ENCODE peak calls at places on chromosomes 2 and 18, in ten cellular contexts. N, D, X, F, G, Q, P, C, T and L are unnamed samples.

GRCh38 chr2:118431188-118431562 is 342.9 kb downstream of the INSIG2 start:
- DNase-seq in N (no peak), D (no peak), X (no peak), F (no peak), G (no peak), Q (no peak), P (no peak), C (no peak), T (peak; percentile 66), L (peak; percentile 7)

GRCh38 chr2:85234879-85235278 is 92.9 kb downstream of the TGOLN2 start:
- DNase-seq in N (peak; percentile 78), D (peak; percentile 90), X (no peak), F (no peak), G (no peak), Q (no peak), P (no peak), C (no peak), T (no peak), L (no peak)

GRCh38 chr2:205166749-205167148 is 515.6 kb upstream of the NRP2 start:
- DNase-seq in N (no peak), D (no peak), X (no peak), F (no peak), G (no peak), Q (no peak), P (no peak), C (no peak), T (no peak), L (no peak)

GRCh38 chr2:104654813-104655212 is 199.1 kb upstream of the POU3F3 start:
- DNase-seq in N (no peak), D (no peak), X (peak; percentile 44), F (no peak), G (no peak), Q (no peak), P (no peak), C (no peak), T (no peak), L (no peak)

GRCh38 chr2:176083796-176084261 is at the start of gene EVX2:
- DNase-seq in N (no peak), D (no peak), X (no peak), F (peak; percentile 36), G (peak; percentile 52), Q (no peak), P (no peak), C (no peak), T (no peak), L (no peak)

GRCh38 chr18:22675006-22675405 is 257.3 kb upstream of the CTAGE1 start:
- DNase-seq in N (no peak), D (no peak), X (no peak), F (no peak), G (no peak), Q (no peak), P (no peak), C (no peak), T (no peak), L (no peak)

GRCh38 chr18:23862071-23862470 is 152.5 kb upstream of the TTC39C start:
- DNase-seq in N (no peak), D (no peak), X (peak; percentile 27), F (no peak), G (no peak), Q (no peak), P (no peak), C (no peak), T (no peak), L (no peak)

GRCh38 chr2:239295377-239296019 is 105.3 kb downstream of the HDAC4 start:
- DNase-seq in N (no peak), D (peak; percentile 29), X (no peak), F (no peak), G (peak; percentile 43), Q (no peak), P (no peak), C (no peak), T (no peak), L (no peak)

GRCh38 chr2:216328347-216328746 is 43.9 kb downstream of the MARCHF4 start:
- DNase-seq in N (no peak), D (no peak), X (no peak), F (no peak), G (no peak), Q (no peak), P (no peak), C (no peak), T (peak; percentile 55), L (peak; percentile 15)